ENCODE peak calls at places on chromosomes 5 and 9, in seven cellular contexts. N, U, X, L, G, R and W are unnamed samples.

GRCh38 chr9:137672907-137673791 is 54.3 kb downstream of the EHMT1 start:
- DNase-seq in U (peak), R (peak), X (peak), G (no peak), L (peak), N (peak), W (peak)

GRCh38 chr5:69270827-69271226 is 36.1 kb downstream of the CDK7 start:
- DNase-seq in R (no peak), G (no peak), L (no peak), U (no peak), X (no peak), N (no peak), W (no peak)

GRCh38 chr9:70542339-70542931 is 128.0 kb upstream of the KLF9 start:
- DNase-seq in L (no peak), G (no peak), N (no peak), R (no peak), U (no peak), X (no peak), W (no peak)

GRCh38 chr9:128146591-128147120 is 2.6 kb upstream of the LCN2 start:
- DNase-seq in N (no peak), X (no peak), R (no peak), L (no peak), U (no peak), G (no peak), W (no peak)

GRCh38 chr9:125325821-125326220 is 64.2 kb downstream of the GAPVD1 start:
- DNase-seq in G (no peak), X (no peak), U (no peak), L (no peak), N (no peak), R (no peak), W (no peak)

GRCh38 chr5:172383231-172383802 is 71.0 kb downstream of the SH3PXD2B start:
- DNase-seq in G (no peak), U (peak), N (no peak), X (no peak), R (no peak), L (no peak), W (peak)

GRCh38 chr5:14557840-14558239 is 23.8 kb upstream of the OTULINL start:
- DNase-seq in G (no peak), R (no peak), L (no peak), N (no peak), X (no peak), U (no peak), W (no peak)

GRCh38 chr9:37426846-37427245 is 4.3 kb downstream of the GRHPR start:
- DNase-seq in U (no peak), N (no peak), R (no peak), G (no peak), X (no peak), L (no peak), W (no peak)

GRCh38 chr9:17272510-17272909 is 137.7 kb downstream of the CNTLN start:
- DNase-seq in R (no peak), N (no peak), U (no peak), X (no peak), G (no peak), L (no peak), W (no peak)

GRCh38 chr9:3008091-3008490 is 164.2 kb upstream of the PUM3 start:
- DNase-seq in R (no peak), G (no peak), L (no peak), U (peak), X (no peak), N (no peak), W (no peak)

GRCh38 chr9:20242767-20243166 is 379.5 kb downstream of the MLLT3 start:
- DNase-seq in G (no peak), X (peak), N (no peak), U (no peak), L (no peak), R (no peak), W (no peak)

GRCh38 chr5:53424691-53425597 is 55.5 kb upstream of the FST start:
- DNase-seq in X (no peak), U (no peak), G (no peak), L (no peak), R (no peak), N (no peak), W (no peak)

GRCh38 chr9:73451003-73451402 is 299.3 kb downstream of the ANXA1 start:
- DNase-seq in X (no peak), L (no peak), U (no peak), R (no peak), G (no peak), N (no peak), W (no peak)

GRCh38 chr9:137130176-137130755 is 8.7 kb upstream of the GRIN1 start:
- DNase-seq in L (peak), R (peak), G (no peak), U (no peak), X (no peak), N (no peak), W (no peak)

GRCh38 chr9:86604741-86605140 is 250.5 kb upstream of the TUT7 start:
- DNase-seq in N (no peak), L (no peak), U (no peak), X (no peak), G (no peak), R (no peak), W (no peak)

GRCh38 chr9:99235874-99236627 is 14.0 kb downstream of the SEC61B start:
- DNase-seq in G (no peak), R (no peak), N (no peak), X (peak), U (no peak), L (no peak), W (no peak)

GRCh38 chr9:128607642-128608350 is 48.9 kb downstream of the DYNC2I2 start:
- DNase-seq in L (no peak), N (no peak), X (no peak), R (no peak), G (no peak), U (no peak), W (no peak)

GRCh38 chr5:51495672-51496071 is 112.4 kb downstream of the ISL1 start:
- DNase-seq in N (no peak), L (no peak), R (no peak), U (no peak), G (no peak), X (no peak), W (no peak)

GRCh38 chr5:115136294-115136693 is 33.4 kb downstream of the TRIM36 start:
- DNase-seq in U (no peak), R (no peak), N (no peak), X (no peak), G (no peak), L (no peak), W (no peak)

GRCh38 chr5:169576181-169576598 is 7.4 kb upstream of the SPDL1 start:
- DNase-seq in U (no peak), L (no peak), N (no peak), X (no peak), R (no peak), G (no peak), W (no peak)

GRCh38 chr5:141878186-141878770 is at the start of gene PCDH1:
- DNase-seq in L (peak), X (no peak), G (no peak), R (peak), U (no peak), N (no peak), W (no peak)

GRCh38 chr9:7336356-7337075 is 463.1 kb downstream of the DMAC1 start:
- DNase-seq in R (no peak), L (no peak), X (no peak), U (no peak), G (no peak), N (no peak), W (no peak)

GRCh38 chr5:38853753-38854470 is 8.1 kb downstream of the OSMR start:
- DNase-seq in U (no peak), L (no peak), R (no peak), N (peak), G (no peak), X (no peak), W (peak)

GRCh38 chr5:145531038-145531734 is 304.0 kb downstream of the PRELID2 start:
- DNase-seq in U (no peak), G (no peak), L (no peak), N (peak), X (no peak), R (no peak), W (peak)

GRCh38 chr9:93127395-93127911 is 6.6 kb downstream of the NINJ1 start:
- DNase-seq in X (no peak), R (no peak), N (no peak), L (no peak), U (no peak), G (no peak), W (no peak)

GRCh38 chr9:132412089-132412488 is 2.1 kb downstream of the CFAP77 start:
- DNase-seq in U (peak), G (peak), R (peak), X (no peak), N (peak), L (peak), W (peak)

GRCh38 chr9:114225534-114226288 is 70.4 kb downstream of the COL27A1 start:
- DNase-seq in R (no peak), X (no peak), L (no peak), G (no peak), N (no peak), U (no peak), W (no peak)

GRCh38 chr5:135332519-135333150 is 66.4 kb downstream of the MACROH2A1 start:
- DNase-seq in R (peak), N (peak), U (peak), L (peak), X (no peak), G (no peak), W (peak)

GRCh38 chr5:159645194-159645846 is 271.0 kb upstream of the ADRA1B start:
- DNase-seq in R (no peak), U (no peak), L (no peak), X (no peak), N (no peak), G (no peak), W (no peak)

GRCh38 chr9:125428060-125428481 is 166.4 kb downstream of the GAPVD1 start:
- DNase-seq in X (no peak), N (peak), R (peak), L (peak), G (peak), U (no peak), W (peak)

DNA sequence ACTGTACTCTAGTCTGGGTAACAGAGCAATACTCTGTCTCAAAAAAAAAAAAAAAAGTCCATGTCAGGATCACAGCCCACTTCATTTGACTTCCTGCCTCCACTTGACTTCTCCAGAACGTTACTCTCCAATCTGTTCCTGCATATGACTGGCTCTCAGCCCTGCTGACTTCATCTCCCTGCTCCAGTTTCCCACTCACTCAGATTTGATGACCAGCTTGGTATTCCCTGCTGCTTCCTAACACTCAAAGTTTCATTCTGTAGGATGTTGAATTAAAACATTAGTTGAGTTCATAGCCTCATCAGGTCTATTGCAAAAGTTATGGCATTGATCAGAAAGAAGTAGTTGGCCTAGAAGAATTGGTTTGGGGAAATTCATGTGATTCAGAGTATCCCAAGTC is 52.3 kb downstream of the UGCG start:
- DNase-seq in G (no peak), U (no peak), L (no peak), N (no peak), R (no peak), X (no peak), W (no peak)
- TF ChIP-seq JUND in G (no peak), U (no peak), L (no peak), N (no peak), R (no peak), X (no peak), W (no peak)

GRCh38 chr5:168315991-168316578 is 24.6 kb downstream of the WWC1 start:
- DNase-seq in U (peak), X (no peak), L (no peak), R (no peak), N (no peak), G (no peak), W (no peak)
- TF ChIP-seq JUND in U (no peak), X (no peak), L (no peak), R (no peak), N (no peak), G (no peak), W (no peak)

DNA sequence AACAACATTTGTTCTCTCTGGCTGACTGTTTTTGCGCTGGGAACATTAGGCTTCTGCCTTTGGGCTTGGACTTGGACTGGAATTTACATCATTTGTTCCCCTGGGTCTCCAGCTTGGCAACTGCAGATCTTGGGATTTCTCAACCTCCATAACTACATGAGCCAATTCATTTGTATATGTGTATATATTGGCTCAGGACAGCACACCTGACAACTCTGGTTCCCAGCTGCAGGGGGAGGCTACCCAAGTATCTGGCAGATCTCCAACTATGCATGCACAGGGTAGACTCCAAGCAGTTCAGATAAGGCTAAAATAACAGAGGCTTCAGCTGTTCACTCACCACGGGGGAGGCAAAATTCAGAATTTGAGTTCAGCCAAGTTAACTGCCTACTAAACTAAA is 31.6 kb upstream of the F2RL1 start:
- DNase-seq in R (peak), U (peak), L (no peak), X (no peak), N (no peak), G (no peak), W (no peak)
- TF ChIP-seq JUND in R (no peak), U (no peak), L (no peak), X (no peak), N (no peak), G (no peak), W (no peak)

GRCh38 chr5:34535433-34535832 is 120.7 kb upstream of the RAI14 start:
- DNase-seq in X (no peak), G (no peak), U (no peak), N (no peak), L (no peak), R (no peak), W (no peak)
- TF ChIP-seq JUND in X (no peak), G (no peak), U (no peak), N (no peak), L (no peak), R (no peak), W (no peak)

DNA sequence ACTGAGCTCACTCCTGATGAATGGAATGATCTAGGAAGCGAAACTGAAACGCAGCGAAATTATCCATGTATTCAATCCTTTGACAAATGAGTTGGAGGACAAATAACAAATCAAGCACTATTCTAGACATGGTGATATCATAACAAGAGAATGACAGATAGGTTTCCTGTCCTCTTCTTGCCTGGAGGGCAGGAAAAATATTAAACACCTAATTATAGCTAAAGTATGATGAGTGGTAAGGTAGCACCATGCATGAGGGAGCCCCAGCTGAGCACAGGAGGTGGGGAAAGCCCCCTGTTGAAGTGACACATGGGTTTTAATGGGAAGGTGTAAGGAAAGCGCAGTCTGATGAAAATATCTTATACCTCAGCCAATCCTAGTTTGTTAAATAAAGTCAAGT is 225.2 kb downstream of the NPR3 start:
- DNase-seq in X (no peak), L (no peak), R (no peak), N (no peak), U (no peak), G (no peak), W (no peak)
- TF ChIP-seq JUND in X (no peak), L (no peak), R (no peak), N (no peak), U (no peak), G (no peak), W (no peak)

GRCh38 chr5:566636-567309 is 42.5 kb upstream of the SLC9A3 start:
- DNase-seq in U (no peak), G (no peak), R (peak), X (no peak), L (no peak), N (no peak), W (no peak)

GRCh38 chr5:567664-568060 is 43.4 kb upstream of the SLC9A3 start:
- DNase-seq in G (no peak), L (no peak), R (no peak), U (no peak), N (no peak), X (no peak), W (no peak)

GRCh38 chr5:568809-569208 is 43.3 kb upstream of the CEP72 start:
- DNase-seq in R (no peak), U (no peak), X (no peak), G (no peak), L (no peak), N (no peak), W (no peak)

GRCh38 chr5:569358-569867 is 42.7 kb upstream of the CEP72 start:
- DNase-seq in R (no peak), X (no peak), G (no peak), L (no peak), N (no peak), U (no peak), W (no peak)

GRCh38 chr5:568061-568781 is 43.9 kb upstream of the CEP72 start:
- DNase-seq in N (no peak), X (no peak), R (no peak), U (no peak), G (no peak), L (no peak), W (no peak)
- TF ChIP-seq JUND in N (no peak), X (no peak), R (no peak), U (no peak), G (no peak), L (no peak), W (no peak)

GRCh38 chr5:140182803-140183367 is 7.9 kb downstream of the CYSTM1 start:
- DNase-seq in G (no peak), R (peak), L (no peak), N (no peak), U (no peak), X (no peak), W (no peak)
- TF ChIP-seq JUND in G (no peak), R (no peak), L (no peak), N (no peak), U (no peak), X (no peak), W (no peak)

DNA sequence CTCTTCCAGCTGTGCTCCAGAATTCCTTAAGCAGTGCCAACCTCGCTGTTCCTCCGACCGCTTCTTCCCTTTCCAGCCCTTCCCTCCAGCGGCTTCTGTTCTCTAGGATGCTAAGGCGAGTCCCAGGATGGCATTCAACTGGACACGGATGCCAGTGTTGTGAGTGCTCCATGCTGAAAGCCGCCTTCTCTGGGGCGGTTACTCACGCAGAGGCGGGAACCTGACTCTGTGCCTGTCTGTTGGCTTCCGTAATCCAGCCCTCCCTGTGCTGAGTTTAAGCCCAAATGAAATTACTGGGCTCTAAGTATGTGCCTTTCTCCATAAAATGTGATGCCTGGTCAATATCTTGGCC is 20.2 kb downstream of the COL5A1 start:
- DNase-seq in U (no peak), L (peak), R (no peak), N (no peak), X (no peak), G (no peak), W (no peak)
- TF ChIP-seq JUND in U (no peak), L (no peak), R (no peak), N (no peak), X (no peak), G (no peak), W (no peak)